ENCODE peak calls at places on chromosomes 6 and 20, in five cellular contexts. D, G, O, X and S are unnamed samples.

GRCh38 chr6:123715243-123715863 is 78.6 kb upstream of the TRDN start:
- DNase-seq in D (peak; percentile 30), G (no peak), O (no peak), X (peak; percentile 50), S (peak; percentile 13)

GRCh38 chr20:33910056-33910455 is 83.7 kb upstream of the RALY start:
- DNase-seq in D (peak; percentile 89), G (no peak), O (no peak), X (no peak), S (no peak)

GRCh38 chr6:6649824-6650349 is 61.4 kb downstream of the LY86 start:
- DNase-seq in D (no peak), G (no peak), O (no peak), X (no peak), S (no peak)

GRCh38 chr20:38075161-38075998 is 41.8 kb downstream of the RPRD1B start:
- DNase-seq in D (no peak), G (no peak), O (no peak), X (no peak), S (peak; percentile 84)

GRCh38 chr6:127392301-127392700 is 48.9 kb upstream of the ECHDC1 start:
- DNase-seq in D (no peak), G (no peak), O (no peak), X (no peak), S (no peak)

GRCh38 chr6:161273356-161273751 is 507 bp downstream of the AGPAT4 start:
- DNase-seq in D (peak; percentile 75), G (no peak), O (peak; percentile 25), X (peak; percentile 52), S (peak; percentile 68)

GRCh38 chr6:83601119-83601518 is 88.8 kb downstream of the PRSS35 start:
- DNase-seq in D (no peak), G (no peak), O (no peak), X (no peak), S (no peak)

GRCh38 chr6:126804255-126805064 is 314.0 kb upstream of the RSPO3 start:
- DNase-seq in D (peak; percentile 69), G (no peak), O (peak; percentile 7), X (peak; percentile 66), S (peak; percentile 64)

GRCh38 chr6:42128460-42129359 is 13.7 kb downstream of the C6orf132 start:
- DNase-seq in D (no peak), G (no peak), O (no peak), X (no peak), S (peak; percentile 23)

GRCh38 chr20:46363874-46364669 is 42.3 kb downstream of the ELMO2 start:
- DNase-seq in D (peak; percentile 91), G (peak; percentile 83), O (peak; percentile 88), X (peak; percentile 86), S (peak; percentile 95)

GRCh38 chr6:7087066-7087465 is 20.7 kb upstream of the RREB1 start:
- DNase-seq in D (peak; percentile 42), G (no peak), O (no peak), X (peak; percentile 36), S (peak; percentile 28)

GRCh38 chr6:146859206-146859605 is 260.4 kb downstream of the ADGB start:
- DNase-seq in D (no peak), G (no peak), O (no peak), X (no peak), S (no peak)

GRCh38 chr6:408148-408547 is 16.6 kb downstream of the IRF4 start:
- DNase-seq in D (no peak), G (no peak), O (no peak), X (no peak), S (no peak)

GRCh38 chr6:410555-411395 is 19.2 kb downstream of the IRF4 start:
- DNase-seq in D (no peak), G (no peak), O (no peak), X (no peak), S (no peak)

GRCh38 chr6:409370-409972 is 17.9 kb downstream of the IRF4 start:
- DNase-seq in D (no peak), G (no peak), O (no peak), X (no peak), S (no peak)

GRCh38 chr6:411402-412145 is 20.0 kb downstream of the IRF4 start:
- DNase-seq in D (no peak), G (no peak), O (no peak), X (no peak), S (peak; percentile 17)

GRCh38 chr6:408599-409102 is 17.1 kb downstream of the IRF4 start:
- DNase-seq in D (peak; percentile 46), G (no peak), O (no peak), X (peak; percentile 47), S (peak; percentile 51)
- TF ChIP-seq CTCF in D (peak; percentile 31), G (no peak), O (no peak), X (peak; percentile 32), S (peak; percentile 54)

DNA sequence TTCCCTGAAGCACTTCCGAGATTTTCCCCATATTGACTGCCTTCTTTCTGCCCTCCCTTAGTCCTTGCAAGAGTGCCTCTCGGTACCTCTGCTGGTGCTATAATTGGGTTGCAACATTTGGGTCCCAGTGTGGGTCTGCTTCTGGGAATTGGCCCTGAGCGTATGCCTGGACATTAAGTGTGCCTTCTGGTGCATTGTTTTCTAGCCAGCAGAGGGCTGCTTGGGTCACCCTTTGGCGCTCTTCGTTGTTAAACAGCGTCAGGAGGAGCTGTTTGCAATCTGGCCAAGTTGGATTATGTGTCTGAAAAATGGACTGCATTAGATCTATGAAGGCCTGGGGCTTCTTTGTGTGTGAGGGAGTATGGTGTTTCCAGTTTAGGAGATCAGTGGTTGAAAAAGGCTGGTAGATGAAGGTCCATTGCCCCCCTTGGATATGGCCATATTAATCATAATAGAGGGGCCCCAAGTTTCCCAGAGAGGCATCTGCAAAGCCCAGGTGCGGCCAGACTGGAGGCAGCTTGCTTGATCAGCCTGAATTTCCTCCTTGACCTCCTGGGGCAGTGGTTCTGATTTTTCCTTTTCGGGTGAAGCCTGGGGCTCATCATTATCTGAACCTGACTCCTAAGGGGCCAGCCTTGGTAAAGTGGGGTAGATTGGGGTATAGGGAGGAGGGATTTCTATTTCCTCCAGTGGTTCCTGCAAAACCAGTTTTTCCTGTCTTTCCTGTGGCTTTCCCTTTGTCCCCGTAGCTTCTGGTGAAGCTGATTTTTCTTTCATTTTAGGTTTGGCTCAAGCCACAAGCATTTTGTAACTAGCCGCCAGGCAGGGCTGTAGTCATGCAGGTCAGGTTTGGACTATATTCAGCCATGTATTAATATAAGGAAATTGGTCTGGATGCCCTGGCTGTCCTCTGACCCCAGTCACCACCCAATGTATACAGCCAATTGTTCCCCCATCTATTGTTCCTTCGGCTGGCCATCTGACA is 85.4 kb upstream of the GPR6 start:
- DNase-seq in D (no peak), G (peak; percentile 71), O (no peak), X (peak; percentile 3), S (peak; percentile 8)
- H3K4me3 ChIP-seq in D (no peak overlapping the region), G (no peak overlapping the region), O (no peak overlapping the region), X (no peak overlapping the region), S (no peak overlapping the region)

GRCh38 chr20:58838174-58838573 is 12.5 kb downstream of the GNAS-AS1 start:
- DNase-seq in D (no peak), G (no peak), O (no peak), X (no peak), S (no peak)
- TF ChIP-seq CTCF in D (no peak), G (no peak), O (no peak), X (no peak), S (no peak)

GRCh38 chr20:51023617-51024155 is 779 bp upstream of the KCNG1 start:
- DNase-seq in D (no peak), G (no peak), O (no peak), X (no peak), S (no peak)
- H3K4me3 ChIP-seq in D (no peak overlapping the region), G (peak overlapping the region; percentile 30), O (no peak overlapping the region), X (no peak overlapping the region), S (peak overlapping the region; percentile 61)

DNA sequence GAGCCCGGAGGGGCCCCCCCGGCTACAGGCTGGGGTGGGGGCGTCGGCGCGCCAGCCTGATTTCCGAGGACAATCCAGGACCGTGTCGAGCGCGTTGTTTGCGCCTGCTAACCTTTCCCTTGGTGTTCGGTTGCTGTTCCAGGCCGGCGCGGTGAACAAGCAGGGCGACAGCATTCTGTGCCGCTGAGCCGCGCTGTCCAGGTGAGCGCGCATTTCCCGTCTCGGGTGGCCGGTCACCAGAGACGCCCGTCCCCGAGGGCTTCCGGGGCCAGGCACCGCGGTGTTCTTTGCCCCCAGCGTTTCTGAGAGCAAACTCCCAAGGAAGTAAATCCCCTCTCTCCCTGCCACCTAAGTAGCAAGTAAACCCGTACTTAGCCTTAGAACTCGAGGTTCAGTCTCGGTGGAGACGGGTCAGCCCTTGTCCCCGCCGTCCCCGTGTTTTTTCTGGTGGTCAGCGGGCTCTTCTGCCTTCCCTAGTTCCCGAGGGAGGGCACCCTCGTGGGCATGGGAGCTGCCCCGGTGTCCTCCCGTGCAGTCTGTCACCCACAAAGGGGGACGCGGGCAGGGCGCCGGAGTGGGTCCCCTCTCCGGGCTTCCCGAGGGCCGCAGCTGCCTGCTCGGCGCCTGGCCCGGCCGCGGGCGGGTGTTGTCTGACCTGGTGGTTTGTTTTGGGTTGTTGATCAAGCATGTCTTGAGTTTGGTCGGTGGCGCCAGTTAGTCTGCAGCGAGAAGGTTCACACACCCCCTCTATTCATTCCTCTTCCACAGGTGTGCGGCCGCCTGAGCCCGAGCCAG is 1.5 kb downstream of the ID4 start:
- DNase-seq in D (peak; percentile 45), G (peak; percentile 59), O (peak; percentile 6), X (no peak), S (peak; percentile 23)
- TF ChIP-seq CTCF in D (no peak), G (no peak), O (no peak), X (no peak), S (no peak)

GRCh38 chr6:21437583-21437982 is 156.0 kb upstream of the SOX4 start:
- DNase-seq in D (no peak), G (no peak), O (peak; percentile 10), X (no peak), S (no peak)
- H3K4me3 ChIP-seq in D (no peak overlapping the region), G (no peak overlapping the region), O (no peak overlapping the region), X (no peak overlapping the region), S (no peak overlapping the region)

GRCh38 chr6:129748212-129748900 is 38.4 kb upstream of the ARHGAP18 start:
- DNase-seq in D (peak; percentile 50), G (no peak), O (peak; percentile 68), X (peak; percentile 76), S (peak; percentile 88)
- TF ChIP-seq CTCF in D (peak; percentile 11), G (no peak), O (no peak), X (peak; percentile 12), S (peak; percentile 37)